ENCODE peak calls at places on chromosome 13, in four cellular contexts. P is A549, D is HepG2, H is K562. Z is an unnamed sample.

GRCh38 chr13:99331881-99332293 is 24.7 kb upstream of the GPR183 start:
- DNase-seq in P (no peak), D (no peak), H (no peak), Z (peak; percentile 29)

GRCh38 chr13:110431851-110432294 is 124.8 kb downstream of the COL4A2 start:
- DNase-seq in P (no peak), D (no peak), H (no peak), Z (no peak)

GRCh38 chr13:75091707-75092106 is 390.3 kb downstream of the TBC1D4 start:
- DNase-seq in P (no peak), D (no peak), H (no peak), Z (no peak)

GRCh38 chr13:51396352-51396751 is 56.5 kb downstream of the INTS6 start:
- DNase-seq in P (no peak), D (no peak), H (no peak), Z (no peak)

GRCh38 chr13:98910501-98910951 is 67.3 kb downstream of the DOCK9 start:
- DNase-seq in P (peak; percentile 44), D (peak; percentile 7), H (no peak), Z (no peak)

GRCh38 chr13:85543144-85543543 is 256.1 kb downstream of the SLITRK6 start:
- DNase-seq in P (no peak), D (no peak), H (no peak), Z (no peak)

GRCh38 chr13:32262165-32262564 is 53.0 kb downstream of the ZAR1L start:
- DNase-seq in P (no peak), D (no peak), H (no peak), Z (no peak)

GRCh38 chr13:43244482-43244881 is 221.1 kb downstream of the DNAJC15 start:
- DNase-seq in P (no peak), D (no peak), H (no peak), Z (no peak)

GRCh38 chr13:97977376-97977705 is 23.9 kb downstream of the IPO5 start:
- DNase-seq in P (no peak), D (no peak), H (no peak), Z (no peak)

GRCh38 chr13:37014609-37015008 is 14.0 kb downstream of the EXOSC8 start:
- DNase-seq in P (no peak), D (no peak), H (no peak), Z (no peak)

GRCh38 chr13:94656766-94657165 is 55.1 kb downstream of the GPR180 start:
- DNase-seq in P (peak; percentile 35), D (no peak), H (peak; percentile 11), Z (no peak)

GRCh38 chr13:96223231-96223630 is 133.3 kb downstream of the HS6ST3 start:
- DNase-seq in P (no peak), D (no peak), H (no peak), Z (no peak)

GRCh38 chr13:109273326-109273751 is 513.0 kb downstream of the IRS2 start:
- DNase-seq in P (peak; percentile 39), D (no peak), H (no peak), Z (no peak)

GRCh38 chr13:113162783-113163685 is 4.6 kb downstream of the PROZ start:
- DNase-seq in P (no peak), D (no peak), H (no peak), Z (no peak)

GRCh38 chr13:98133949-98134348 is 8.9 kb upstream of the FARP1 start:
- DNase-seq in P (peak; percentile 7), D (no peak), H (no peak), Z (no peak)

GRCh38 chr13:34867590-34867989 is 74.5 kb upstream of the NBEA start:
- DNase-seq in P (peak; percentile 15), D (no peak), H (no peak), Z (no peak)

GRCh38 chr13:43195551-43195950 is 172.2 kb downstream of the DNAJC15 start:
- DNase-seq in P (no peak), D (no peak), H (no peak), Z (no peak)

GRCh38 chr13:101451641-101452040 is 834 bp upstream of the ITGBL1 start:
- DNase-seq in P (no peak), D (no peak), H (no peak), Z (no peak)

GRCh38 chr13:101449971-101450748 is 2.3 kb upstream of the ITGBL1 start:
- DNase-seq in P (peak; percentile 81), D (no peak), H (no peak), Z (no peak)

GRCh38 chr13:101452519-101453485 is at the start of gene ITGBL1:
- DNase-seq in P (no peak), D (no peak), H (no peak), Z (no peak)

GRCh38 chr13:101450749-101451130 is 1.7 kb upstream of the ITGBL1 start:
- DNase-seq in P (no peak), D (no peak), H (no peak), Z (no peak)

GRCh38 chr13:101447852-101448251 is 4.6 kb upstream of the ITGBL1 start:
- DNase-seq in P (no peak), D (no peak), H (no peak), Z (no peak)
- TF ChIP-seq RNF2 in P (no peak), D (no peak), H (no peak), Z (no peak)

GRCh38 chr13:20354722-20355121 is 122.6 kb upstream of the GJB6 start:
- DNase-seq in P (no peak), D (no peak), H (no peak), Z (no peak)

GRCh38 chr13:20351279-20352022 is 119.3 kb upstream of the GJB6 start:
- DNase-seq in P (no peak), D (no peak), H (no peak), Z (no peak)

GRCh38 chr13:20356437-20356836 is 124.3 kb upstream of the GJB6 start:
- DNase-seq in P (no peak), D (no peak), H (no peak), Z (no peak)

GRCh38 chr13:20350819-20351218 is 118.7 kb upstream of the GJB6 start:
- DNase-seq in P (no peak), D (no peak), H (no peak), Z (no peak)

GRCh38 chr13:20353973-20354372 is 121.9 kb upstream of the GJB6 start:
- DNase-seq in P (no peak), D (no peak), H (no peak), Z (no peak)
- TF ChIP-seq RNF2 in P (no peak), D (no peak), H (no peak), Z (no peak)

GRCh38 chr13:39815345-39816111 is 160.1 kb downstream of the COG6 start:
- DNase-seq in P (no peak), D (no peak), H (no peak), Z (no peak)
- TF ChIP-seq RNF2 in P (no peak), D (no peak), H (no peak), Z (no peak)

GRCh38 chr13:66409542-66409941 is 820.6 kb downstream of the PCDH9 start:
- DNase-seq in P (no peak), D (no peak), H (no peak), Z (no peak)

GRCh38 chr13:66402546-66402945 is 827.6 kb downstream of the PCDH9 start:
- DNase-seq in P (peak; percentile 12), D (no peak), H (no peak), Z (no peak)

GRCh38 chr13:66407159-66407558 is 823.0 kb downstream of the PCDH9 start:
- DNase-seq in P (no peak), D (no peak), H (no peak), Z (no peak)

GRCh38 chr13:66402071-66402470 is 828.1 kb downstream of the PCDH9 start:
- DNase-seq in P (peak; percentile 10), D (no peak), H (no peak), Z (no peak)

GRCh38 chr13:66405908-66406802 is 824.0 kb downstream of the PCDH9 start:
- DNase-seq in P (no peak), D (no peak), H (no peak), Z (no peak)
- TF ChIP-seq RNF2 in P (no peak), D (no peak), H (no peak), Z (no peak)

GRCh38 chr13:111847964-111848363 is 219.0 kb upstream of the SOX1 start:
- DNase-seq in P (no peak), D (no peak), H (no peak), Z (no peak)

GRCh38 chr13:111846396-111847174 is 220.4 kb upstream of the SOX1 start:
- DNase-seq in P (no peak), D (no peak), H (no peak), Z (peak; percentile 48)

GRCh38 chr13:111844222-111844671 is 222.7 kb upstream of the SOX1 start:
- DNase-seq in P (no peak), D (no peak), H (no peak), Z (peak; percentile 40)

GRCh38 chr13:111845621-111846351 is 221.2 kb upstream of the SOX1 start:
- DNase-seq in P (no peak), D (no peak), H (no peak), Z (peak; percentile 64)

GRCh38 chr13:111844682-111845081 is 222.3 kb upstream of the SOX1 start:
- DNase-seq in P (no peak), D (no peak), H (no peak), Z (no peak)
- TF ChIP-seq RNF2 in P (no peak), D (no peak), H (no peak), Z (no peak)

GRCh38 chr13:44337581-44337980 is 36.0 kb upstream of the SERP2 start:
- DNase-seq in P (no peak), D (no peak), H (no peak), Z (no peak)
- TF ChIP-seq RNF2 in P (no peak), D (no peak), H (no peak), Z (no peak)

Z was measured in H1.